ENCODE peak calls at places on chromosomes 6 and 20, in seven cellular contexts. S is mesendoderm, X is A549, D is Peyer's patch, V is uterus, Z is neural progenitor cell, B is tibial artery. W is an unnamed sample. For H3K4me1, the result is how much of the 10 kb centered on the place peaks cover.

GRCh38 chr6:83998021-83998584 is 35.5 kb upstream of the MRAP2 start:
- DNase-seq in X (no peak), S (no peak), Z (no peak), B (no peak), D (no peak), V (no peak), W (no peak)

GRCh38 chr6:149015224-149015876 is 268.5 kb downstream of the UST start:
- DNase-seq in Z (no peak), D (no peak), V (no peak), B (no peak), X (no peak), S (no peak), W (no peak)

GRCh38 chr20:63917811-63918210 is 22.9 kb downstream of the DNAJC5 start:
- DNase-seq in D (no peak), V (no peak), X (no peak), Z (no peak), B (no peak), S (no peak), W (no peak)

GRCh38 chr20:49100934-49101333 is 54.8 kb downstream of the CSE1L start:
- DNase-seq in D (no peak), X (no peak), S (no peak), B (no peak), V (no peak), Z (no peak), W (no peak)

GRCh38 chr6:135182993-135183531 is 2.0 kb downstream of the MYB start:
- DNase-seq in V (no peak), D (peak), Z (peak), S (peak), X (no peak), B (no peak), W (no peak)

GRCh38 chr20:50982372-50982771 is 23.8 kb downstream of the MOCS3 start:
- DNase-seq in V (no peak), B (no peak), D (peak), Z (no peak), S (no peak), X (peak), W (no peak)

GRCh38 chr20:16212790-16213189 is 360.5 kb downstream of the KIF16B start:
- DNase-seq in X (no peak), Z (no peak), S (no peak), V (no peak), B (no peak), D (no peak), W (no peak)

GRCh38 chr20:35088231-35088794 is 4.3 kb downstream of the TRPC4AP start:
- DNase-seq in X (no peak), V (no peak), D (no peak), B (no peak), Z (no peak), S (no peak), W (no peak)

GRCh38 chr6:70241991-70242420 is 60.9 kb downstream of the COL9A1 start:
- DNase-seq in D (peak), X (no peak), Z (no peak), B (no peak), S (peak), V (no peak), W (no peak)

GRCh38 chr20:63148696-63149095 is 67.2 kb downstream of the YTHDF1 start:
- DNase-seq in V (no peak), B (no peak), Z (no peak), D (no peak), S (no peak), X (no peak), W (no peak)

GRCh38 chr6:8027965-8028651 is 36.1 kb downstream of the BLOC1S5 start:
- DNase-seq in X (no peak), Z (no peak), V (no peak), B (no peak), D (no peak), S (no peak), W (no peak)

GRCh38 chr6:80331522-80331921 is 225.1 kb downstream of the BCKDHB start:
- DNase-seq in X (no peak), B (no peak), D (no peak), Z (peak), V (no peak), S (no peak), W (no peak)

GRCh38 chr20:33442136-33443005 is 1.2 kb downstream of the SNTA1 start:
- DNase-seq in X (no peak), S (no peak), B (no peak), D (no peak), V (no peak), Z (no peak), W (peak)

GRCh38 chr6:160132776-160133338 is 11.2 kb downstream of the SLC22A1 start:
- DNase-seq in D (no peak), X (no peak), Z (no peak), V (no peak), B (no peak), S (no peak), W (no peak)

GRCh38 chr6:119227377-119227776 is 122.2 kb downstream of the MAN1A1 start:
- DNase-seq in B (no peak), V (no peak), Z (no peak), D (no peak), X (no peak), S (no peak), W (no peak)

GRCh38 chr6:106512958-106513480 is 116.3 kb downstream of the RTN4IP1 start:
- DNase-seq in X (no peak), S (no peak), V (no peak), Z (no peak), D (no peak), B (no peak), W (no peak)

GRCh38 chr6:128554302-128554701 is 33.9 kb upstream of the PTPRK start:
- DNase-seq in X (no peak), D (no peak), B (no peak), S (no peak), V (no peak), Z (no peak), W (no peak)

GRCh38 chr6:63644668-63645326 is 9.2 kb downstream of the PHF3 start:
- DNase-seq in D (no peak), S (peak), X (no peak), V (no peak), B (no peak), Z (no peak), W (no peak)

GRCh38 chr6:129753422-129753821 is 43.4 kb upstream of the ARHGAP18 start:
- DNase-seq in B (no peak), V (no peak), S (no peak), X (no peak), D (no peak), Z (no peak), W (no peak)

GRCh38 chr6:85460154-85460950 is 10.5 kb downstream of the NT5E start:
- DNase-seq in V (no peak), Z (no peak), X (no peak), B (no peak), D (no peak), S (no peak), W (no peak)

GRCh38 chr20:38350879-38351775 is 4.8 kb downstream of the LBP start:
- DNase-seq in V (peak), Z (no peak), B (peak), X (no peak), S (no peak), D (peak), W (peak)

GRCh38 chr6:1473598-1473997 is 84.2 kb downstream of the FOXF2 start:
- DNase-seq in X (no peak), S (no peak), Z (no peak), D (no peak), V (no peak), B (no peak), W (no peak)

GRCh38 chr6:117938324-117938995 is 31.4 kb downstream of the SLC35F1 start:
- DNase-seq in X (no peak), D (no peak), B (no peak), S (peak), Z (no peak), V (peak), W (no peak)

GRCh38 chr20:51565298-51565697 is 22.8 kb upstream of the NFATC2 start:
- DNase-seq in B (no peak), S (no peak), D (no peak), Z (no peak), V (no peak), X (no peak), W (no peak)

GRCh38 chr20:25247100-25247665 is 702 bp upstream of the PYGB start:
- DNase-seq in D (peak), V (peak), Z (peak), X (peak), B (peak), S (peak), W (peak)

GRCh38 chr20:61812121-61812520 is 253.6 kb downstream of the TAF4 start:
- DNase-seq in X (no peak), B (no peak), S (no peak), D (peak), V (no peak), Z (no peak), W (no peak)

GRCh38 chr20:4559906-4560305 is 161.8 kb upstream of the PRND start:
- DNase-seq in B (no peak), Z (no peak), V (no peak), D (no peak), X (no peak), S (no peak), W (no peak)

GRCh38 chr6:165663736-165664552 is 903 bp upstream of the PDE10A start:
- DNase-seq in D (no peak), V (no peak), B (no peak), Z (peak), X (no peak), S (peak), W (no peak)

GRCh38 chr6:551405-551804 is 105.5 kb downstream of the HUS1B start:
- DNase-seq in S (peak), V (no peak), B (no peak), D (no peak), X (no peak), Z (peak), W (no peak)

GRCh38 chr6:35764238-35764896 is 12.0 kb upstream of the CLPSL2 start:
- DNase-seq in D (no peak), Z (peak), B (no peak), X (no peak), V (no peak), S (peak), W (no peak)

GRCh38 chr6:130516604-130517003 is 150.8 kb downstream of the TMEM200A start:
- DNase-seq in X (no peak), B (no peak), S (no peak), D (no peak), V (no peak), Z (no peak), W (no peak)

GRCh38 chr6:47303383-47303782 is 6.3 kb downstream of the TNFRSF21 start:
- DNase-seq in V (no peak), S (no peak), B (no peak), Z (no peak), X (no peak), D (no peak), W (no peak)

GRCh38 chr6:100846276-100846675 is 34.9 kb downstream of the ASCC3 start:
- DNase-seq in V (no peak), X (no peak), B (no peak), D (no peak), Z (no peak), S (no peak), W (no peak)

GRCh38 chr6:108113557-108114519 is 39.3 kb upstream of the OSTM1 start:
- DNase-seq in V (peak), B (no peak), D (peak), X (peak), Z (peak), S (peak), W (no peak)

GRCh38 chr6:111210074-111210729 is 122.9 kb downstream of the SLC16A10 start:
- DNase-seq in B (no peak), Z (peak), D (no peak), V (no peak), S (peak), X (peak), W (no peak)

GRCh38 chr20:45104786-45105185 is 3.9 kb upstream of the KCNS1 start:
- DNase-seq in V (no peak), B (no peak), S (no peak), Z (no peak), D (no peak), X (no peak), W (no peak)

DNA sequence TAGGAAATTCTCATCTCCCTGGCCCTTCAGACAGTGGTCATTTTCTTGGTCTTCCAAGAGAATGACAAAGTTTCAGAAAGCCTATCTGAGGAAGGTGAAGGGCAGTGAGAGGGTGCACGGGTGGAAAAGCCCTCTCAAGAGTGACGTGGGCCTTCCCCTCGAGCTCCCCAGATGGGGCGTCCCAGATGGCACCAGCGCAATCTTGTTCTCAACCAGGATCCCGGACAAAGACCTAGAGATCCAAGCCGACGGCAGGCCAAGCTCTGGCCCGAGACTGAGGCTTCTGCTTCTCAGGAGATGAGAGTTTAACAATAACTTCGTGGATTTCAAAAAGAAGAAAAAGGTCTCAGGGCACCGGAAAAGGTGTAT is 797 bp upstream of the ZNF133 start:
- DNase-seq in X (no peak), Z (no peak), B (no peak), V (peak), D (no peak), S (no peak), W (peak)
- H3K27ac ChIP-seq in X (peak), Z (no peak), B (peak), V (peak), D (peak), S (peak), W (peak)

DNA sequence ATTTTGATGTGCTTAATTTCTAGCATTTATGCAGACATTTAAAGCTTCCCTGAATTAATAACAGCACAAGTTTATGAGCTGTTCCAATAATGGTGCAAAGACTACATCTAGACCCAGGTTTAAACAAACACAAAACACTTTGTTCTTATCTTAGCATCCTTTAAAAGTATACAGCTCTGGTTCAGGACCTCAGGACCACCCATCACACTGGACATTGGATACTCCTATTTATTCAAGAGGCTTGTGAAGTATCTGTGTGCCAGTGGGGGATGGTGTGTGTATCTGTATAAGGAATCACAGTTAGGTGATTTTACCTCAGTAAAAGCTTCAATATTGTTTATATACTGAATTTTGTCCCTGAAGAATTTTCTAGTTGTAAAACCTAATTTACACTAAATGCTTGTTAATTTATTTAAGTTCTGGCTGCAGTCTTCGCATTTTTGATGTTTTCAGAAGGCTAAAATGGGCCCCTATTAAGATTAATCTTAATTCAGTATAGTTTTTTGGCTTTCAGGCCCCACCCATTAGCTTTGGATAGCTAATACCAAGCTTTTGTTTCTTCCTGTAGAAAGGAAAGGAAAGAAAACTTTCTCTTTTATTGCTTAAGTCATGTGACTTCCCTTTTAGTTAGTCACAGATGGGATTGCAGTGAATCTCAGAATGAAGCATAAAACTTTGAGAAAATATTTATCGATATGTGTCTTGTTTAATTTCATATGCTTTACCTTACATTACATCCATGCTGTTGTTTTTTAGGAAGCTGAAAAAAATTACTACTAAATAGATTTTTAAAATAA is 13.1 kb downstream of the LIN28B start:
- DNase-seq in V (no peak), X (no peak), B (no peak), D (no peak), S (no peak), Z (peak), W (no peak)
- H3K4me1 ChIP-seq in V (under half), X (under half), B (under half), D (under half), S (under half), Z (under half), W (under half)

GRCh38 chr6:109229536-109229935 is 134.2 kb downstream of the CEP57L1 start:
- DNase-seq in Z (no peak), V (no peak), D (peak), B (no peak), X (no peak), S (no peak), W (no peak)
- H3K27ac ChIP-seq in Z (no peak), V (no peak), D (peak), B (peak), X (no peak), S (no peak), W (no peak)

GRCh38 chr20:7843613-7844012 is 96.6 kb downstream of the HAO1 start:
- DNase-seq in D (no peak), Z (no peak), S (no peak), V (peak), B (no peak), X (no peak), W (peak)

GRCh38 chr20:7849675-7850074 is 90.6 kb downstream of the HAO1 start:
- DNase-seq in B (no peak), Z (no peak), X (no peak), S (no peak), V (no peak), D (no peak), W (no peak)

GRCh38 chr20:7851031-7851490 is 89.2 kb downstream of the HAO1 start:
- DNase-seq in X (no peak), D (no peak), V (no peak), S (no peak), Z (no peak), B (no peak), W (no peak)

GRCh38 chr20:7853493-7853892 is 86.8 kb downstream of the HAO1 start:
- DNase-seq in Z (no peak), X (no peak), V (no peak), D (no peak), S (no peak), B (no peak), W (no peak)

GRCh38 chr20:7848351-7848750 is 91.9 kb downstream of the HAO1 start:
- DNase-seq in V (no peak), Z (no peak), X (no peak), S (no peak), D (no peak), B (no peak), W (no peak)
- H3K4me1 ChIP-seq in V (under half), Z (under half), X (under half), S (under half), D (under half), B (under half), W (under half)

GRCh38 chr20:10595985-10596384 is 77.8 kb downstream of the JAG1 start:
- DNase-seq in Z (no peak), V (no peak), S (no peak), X (no peak), B (no peak), D (no peak), W (no peak)
- H3K27ac ChIP-seq in Z (no peak), V (no peak), S (no peak), X (peak), B (peak), D (no peak), W (peak)

W was measured in sigmoid colon.